ENCODE peak calls at places on chromosome 16, in four cellular contexts. H is lower lobe of right lung, Y is RWPE2, Z is SK-N-SH treated with all-trans-retinoic acid at 6 μM for 48 hours. R is an unnamed sample.

GRCh38 chr16:80997964-80998620 is 8.6 kb downstream of the CMC2 start:
- ATAC-seq in H (peak), Y (no peak), Z (no peak), R (no peak)

GRCh38 chr16:67865318-67865717 is 7.5 kb upstream of the EDC4 start:
- ATAC-seq in H (peak), Y (peak), Z (peak), R (peak)

GRCh38 chr16:53775106-53775820 is 71.3 kb downstream of the FTO start:
- ATAC-seq in H (no peak), Y (no peak), Z (peak), R (no peak)

GRCh38 chr16:84754353-84754856 is 54.6 kb downstream of the USP10 start:
- ATAC-seq in H (peak), Y (peak), Z (peak), R (peak)

GRCh38 chr16:65226077-65226476 is 104.2 kb upstream of the CDH11 start:
- ATAC-seq in H (no peak), Y (no peak), Z (no peak), R (no peak)

GRCh38 chr16:85704900-85705846 is 16.4 kb upstream of the GINS2 start:
- ATAC-seq in H (no peak), Y (peak), Z (no peak), R (no peak)

GRCh38 chr16:52603015-52603414 is 56.1 kb upstream of the TOX3 start:
- ATAC-seq in H (no peak), Y (no peak), Z (no peak), R (no peak)

GRCh38 chr16:4639899-4640509 is 15.4 kb downstream of the MGRN1 start:
- ATAC-seq in H (peak), Y (no peak), Z (no peak), R (no peak)

GRCh38 chr16:11401161-11402050 is 56.1 kb downstream of the RMI2 start:
- ATAC-seq in H (peak), Y (peak), Z (no peak), R (peak)

GRCh38 chr16:89330177-89330856 is 112.8 kb downstream of the ZNF778 start:
- ATAC-seq in H (peak), Y (peak), Z (no peak), R (peak)

GRCh38 chr16:89565256-89565505 is 4.7 kb downstream of the RPL13 start:
- ATAC-seq in H (no peak), Y (peak), Z (peak), R (peak)

GRCh38 chr16:81263470-81264200 is 25.1 kb downstream of the BCO1 start:
- ATAC-seq in H (no peak), Y (peak), Z (peak), R (no peak)

GRCh38 chr16:80954985-80955384 is 51.7 kb downstream of the CMC2 start:
- ATAC-seq in H (no peak), Y (no peak), Z (no peak), R (peak)

GRCh38 chr16:79767597-79768280 is 167.2 kb upstream of the MAF start:
- ATAC-seq in H (peak), Y (peak), Z (no peak), R (peak)

GRCh38 chr16:10332301-10332700 is 53.6 kb upstream of the ATF7IP2 start:
- ATAC-seq in H (no peak), Y (no peak), Z (no peak), R (no peak)

GRCh38 chr16:74320707-74321106 is 24.1 kb downstream of the PSMD7 start:
- ATAC-seq in H (no peak), Y (no peak), Z (no peak), R (no peak)

GRCh38 chr16:23134274-23134673 is 15.0 kb downstream of the USP31 start:
- ATAC-seq in H (no peak), Y (no peak), Z (peak), R (no peak)

GRCh38 chr16:69321080-69321479 is 9.3 kb downstream of the PDF start:
- ATAC-seq in H (no peak), Y (no peak), Z (no peak), R (no peak)

GRCh38 chr16:19708498-19709205 is 9.4 kb downstream of the KNOP1 start:
- ATAC-seq in H (no peak), Y (no peak), Z (no peak), R (no peak)

GRCh38 chr16:30787613-30788378 is 791 bp upstream of the ZNF629 start:
- ATAC-seq in H (no peak), Y (no peak), Z (peak), R (no peak)

GRCh38 chr16:78990309-78990701 is 610.2 kb downstream of the MAF start:
- ATAC-seq in H (no peak), Y (no peak), Z (no peak), R (no peak)

GRCh38 chr16:85307552-85308364 is 195.5 kb upstream of the CIBAR2 start:
- ATAC-seq in H (no peak), Y (no peak), Z (no peak), R (no peak)

GRCh38 chr16:19203374-19203966 is 35.4 kb downstream of the SYT17 start:
- ATAC-seq in H (peak), Y (no peak), Z (no peak), R (no peak)